ENCODE peak calls at places on chromosomes 1 and 21, in eight cellular contexts. U is activated T-helper 1 cell treated with Interleukin-2 at 50 U/mL for 16 hours; K is stimulated activated CD8-positive, alpha-beta memory T cell treated with anti-CD3 and anti-CD28 coated beads, Interleukin-7, amount 100 ng/mL, for 1 hour; Z is H54; L is fibroblast of the aortic adventitia; O is CD8-positive, alpha-beta memory T cell; E is Right ventricle myocardium superior; T is glutamatergic neuron. R is an unnamed sample.

GRCh38 chr1:178575611-178576331 is 62.9 kb downstream of the TEX35 start:
- DNase-seq in L (peak; percentile 15), U (no peak), Z (no peak), T (no peak), O (no peak), E (no peak), K (no peak), R (peak; percentile 8)

GRCh38 chr1:87325982-87326738 is 2.5 kb upstream of the LMO4 start:
- DNase-seq in O (peak; percentile 38), T (no peak), E (no peak), Z (peak; percentile 40), K (no peak), L (peak; percentile 70), U (no peak), R (peak; percentile 17)

GRCh38 chr1:118933051-118933781 is 54.9 kb downstream of the TBX15 start:
- DNase-seq in E (no peak), O (no peak), L (no peak), K (no peak), T (no peak), Z (no peak), U (no peak), R (no peak)

GRCh38 chr1:15249032-15249601 is 2.1 kb downstream of the FHAD1 start:
- DNase-seq in T (no peak), L (no peak), E (no peak), O (peak; percentile 46), Z (no peak), K (no peak), U (peak; percentile 14), R (peak; percentile 29)

GRCh38 chr1:162970021-162970420 is 99.1 kb upstream of the RGS4 start:
- DNase-seq in T (no peak), K (no peak), Z (no peak), L (no peak), U (no peak), E (no peak), O (no peak), R (no peak)

GRCh38 chr21:31929548-31929947 is 56.7 kb downstream of the HUNK start:
- DNase-seq in T (no peak), U (no peak), K (no peak), E (no peak), O (no peak), Z (no peak), L (no peak), R (no peak)

GRCh38 chr1:65253800-65254319 is 55.5 kb upstream of the DNAJC6 start:
- DNase-seq in K (no peak), L (no peak), T (no peak), U (no peak), Z (no peak), O (no peak), E (no peak), R (peak; percentile 8)

GRCh38 chr1:175415133-175415712 is 222.6 kb upstream of the KIAA0040 start:
- DNase-seq in O (no peak), T (no peak), E (no peak), U (no peak), Z (no peak), L (no peak), K (no peak), R (no peak)

GRCh38 chr1:87718241-87718950 is 389.7 kb downstream of the LMO4 start:
- DNase-seq in O (no peak), K (no peak), L (no peak), E (no peak), Z (no peak), T (no peak), U (no peak), R (no peak)

GRCh38 chr1:218573871-218574270 is 228.7 kb downstream of the TGFB2 start:
- DNase-seq in O (no peak), U (no peak), E (no peak), T (no peak), Z (no peak), L (no peak), K (no peak), R (no peak)

GRCh38 chr1:154534263-154534844 is 24.1 kb downstream of the UBE2Q1 start:
- DNase-seq in Z (no peak), K (no peak), U (no peak), L (no peak), E (no peak), O (no peak), T (peak; percentile 27), R (no peak)

GRCh38 chr1:240998441-240999015 is 358.5 kb downstream of the RGS7 start:
- DNase-seq in L (no peak), Z (no peak), O (no peak), K (no peak), U (no peak), E (no peak), T (no peak), R (no peak)

GRCh38 chr1:213374369-213374768 is 323.3 kb downstream of the RPS6KC1 start:
- DNase-seq in E (peak; percentile 47), L (peak; percentile 54), O (no peak), Z (peak; percentile 50), T (peak; percentile 93), K (no peak), U (no peak), R (peak; percentile 4)

GRCh38 chr1:168676861-168677260 is 52.1 kb downstream of the DPT start:
- DNase-seq in O (no peak), L (no peak), U (no peak), K (no peak), E (no peak), Z (no peak), T (no peak), R (no peak)

GRCh38 chr1:159922499-159923202 is 2.7 kb downstream of the TAGLN2 start:
- DNase-seq in O (no peak), L (peak; percentile 64), U (no peak), E (peak; percentile 84), Z (no peak), K (no peak), T (peak; percentile 61), R (no peak)

GRCh38 chr21:32336711-32337110 is 38.1 kb downstream of the MRAP start:
- DNase-seq in T (no peak), Z (peak; percentile 60), O (no peak), E (no peak), K (no peak), L (no peak), U (no peak), R (peak; percentile 49)

GRCh38 chr1:169044971-169045370 is 61.5 kb upstream of the ATP1B1 start:
- DNase-seq in E (no peak), Z (no peak), O (no peak), U (no peak), K (no peak), T (no peak), L (no peak), R (no peak)

GRCh38 chr1:118783095-118783758 is 204.9 kb downstream of the TBX15 start:
- DNase-seq in T (no peak), O (no peak), L (no peak), Z (no peak), K (no peak), U (no peak), E (no peak), R (no peak)

GRCh38 chr1:84541679-84542078 is 32.6 kb downstream of the CTBS start:
- DNase-seq in L (no peak), K (no peak), T (no peak), O (no peak), U (no peak), E (no peak), Z (no peak), R (no peak)

GRCh38 chr1:190001187-190001586 is 476.5 kb downstream of the BRINP3 start:
- DNase-seq in E (no peak), K (no peak), U (no peak), L (peak; percentile 7), Z (no peak), O (no peak), T (no peak), R (peak; percentile 54)

R was measured in astrocyte.